ENCODE peak calls at places on chromosomes 7 and 10, in ten cellular contexts. Y is GM12865; G is A549; T is T follicular helper cell; U is naive B cell; C is adrenal gland; M is activated CD4-positive, alpha-beta T cell treated with anti-CD3 and anti-CD28 coated beads, Interleukin-2, amount 50 U/mL, for 24 hours; W is right atrium auricular region; X is AG09319; F is H7. N is an unnamed sample.

GRCh38 chr10:22714524-22715289 is at the start of gene PIP4K2A:
- DNase-seq in U (no peak), G (peak), X (peak), T (peak), W (no peak), C (peak), Y (peak), F (peak), M (peak), N (peak)

GRCh38 chr7:1301054-1301811 is 68.6 kb downstream of the UNCX start:
- DNase-seq in F (no peak), G (no peak), T (no peak), X (no peak), Y (no peak), U (no peak), W (no peak), C (no peak), M (no peak), N (no peak)

GRCh38 chr10:70772627-70773026 is 12.6 kb downstream of the TBATA start:
- DNase-seq in F (peak), Y (no peak), T (no peak), G (no peak), M (no peak), C (no peak), U (no peak), W (peak), X (no peak), N (no peak)

GRCh38 chr7:33909755-33910154 is 4.4 kb downstream of the BMPER start:
- DNase-seq in W (no peak), F (no peak), U (no peak), Y (no peak), M (no peak), C (no peak), T (no peak), G (no peak), X (no peak), N (peak)

GRCh38 chr7:74625446-74625845 is 32.1 kb upstream of the GTF2I start:
- DNase-seq in Y (no peak), G (peak), W (no peak), M (no peak), C (peak), U (no peak), T (no peak), X (peak), F (no peak), N (peak)

GRCh38 chr10:6171891-6172354 is 30.8 kb upstream of the PFKFB3 start:
- DNase-seq in C (peak), W (peak), X (peak), M (no peak), F (peak), U (no peak), Y (peak), T (no peak), G (no peak), N (peak)

GRCh38 chr7:42222119-42222518 is 14.9 kb downstream of the GLI3 start:
- DNase-seq in Y (no peak), X (no peak), C (no peak), U (no peak), F (peak), W (no peak), M (no peak), T (no peak), G (no peak), N (no peak)

GRCh38 chr10:6491841-6492609 is 88.1 kb downstream of the PRKCQ start:
- DNase-seq in T (no peak), U (no peak), Y (no peak), C (no peak), W (no peak), G (no peak), M (no peak), F (no peak), X (no peak), N (no peak)

GRCh38 chr10:73590881-73591577 is at the start of gene USP54:
- DNase-seq in T (no peak), Y (peak), U (no peak), M (no peak), F (peak), G (peak), X (no peak), C (no peak), W (no peak), N (peak)

GRCh38 chr7:158286210-158286609 is 301.4 kb downstream of the PTPRN2 start:
- DNase-seq in C (no peak), X (no peak), F (no peak), Y (no peak), M (no peak), G (no peak), T (no peak), U (no peak), W (no peak), N (no peak)

GRCh38 chr7:75989084-75989725 is 5.2 kb downstream of the TMEM120A start:
- DNase-seq in F (peak), W (no peak), Y (no peak), C (peak), X (no peak), G (no peak), T (no peak), U (no peak), M (no peak), N (no peak)

GRCh38 chr10:89793649-89794254 is 92.4 kb downstream of the KIF20B start:
- DNase-seq in Y (peak), G (peak), T (no peak), F (peak), M (no peak), W (no peak), C (peak), X (peak), U (peak), N (peak)

GRCh38 chr7:154899893-154900292 is 103.0 kb downstream of the PAXIP1 start:
- DNase-seq in Y (no peak), G (no peak), W (no peak), X (no peak), T (no peak), C (no peak), F (no peak), M (no peak), U (no peak), N (no peak)

GRCh38 chr10:91556691-91557529 is 76.0 kb downstream of the PPP1R3C start:
- DNase-seq in C (no peak), G (no peak), F (no peak), M (no peak), Y (no peak), U (no peak), T (no peak), X (no peak), W (no peak), N (no peak)